ENCODE peak calls at places on chromosome 10, in six cellular contexts. A is heart right ventricle; T is PC-3; D is thoracic aorta; Y is upper lobe of right lung; R is CD4-positive, alpha-beta memory T cell. V is an unnamed sample.

GRCh38 chr10:118595064-118595420 is 406 bp downstream of the PRLHR start:
- DNase-seq in A (no peak), T (no peak), D (no peak), Y (no peak), R (no peak), V (peak; percentile 37)

GRCh38 chr10:100006241-100006886 is 3.4 kb downstream of the DNMBP start:
- DNase-seq in A (no peak), T (peak; percentile 91), D (peak; percentile 9), Y (no peak), R (no peak), V (no peak)

GRCh38 chr10:106493166-106493565 is 671.3 kb downstream of the SORCS1 start:
- DNase-seq in A (no peak), T (no peak), D (no peak), Y (no peak), R (no peak), V (no peak)

GRCh38 chr10:95279042-95279820 is 11.6 kb downstream of the PDLIM1 start:
- DNase-seq in A (no peak), T (peak; percentile 70), D (no peak), Y (no peak), R (no peak), V (no peak)

GRCh38 chr10:109875151-109875568 is 48.2 kb downstream of the XPNPEP1 start:
- DNase-seq in A (no peak), T (no peak), D (no peak), Y (no peak), R (no peak), V (no peak)

GRCh38 chr10:94194256-94194655 is 168.5 kb downstream of the NOC3L start:
- DNase-seq in A (no peak), T (peak; percentile 35), D (no peak), Y (no peak), R (no peak), V (no peak)

GRCh38 chr10:22611425-22612111 is 102.8 kb downstream of the PIP4K2A start:
- DNase-seq in A (no peak), T (no peak), D (no peak), Y (no peak), R (peak; percentile 88), V (no peak)

GRCh38 chr10:115918812-115919211 is 354.2 kb downstream of the GFRA1 start:
- DNase-seq in A (no peak), T (no peak), D (no peak), Y (no peak), R (no peak), V (no peak)

GRCh38 chr10:86946215-86947170 is 10.9 kb downstream of the MMRN2 start:
- DNase-seq in A (no peak), T (no peak), D (peak; percentile 10), Y (peak; percentile 67), R (no peak), V (no peak)

GRCh38 chr10:103204353-103205255 is 11.5 kb upstream of the NT5C2 start:
- DNase-seq in A (no peak), T (no peak), D (no peak), Y (no peak), R (no peak), V (no peak)

GRCh38 chr10:3783721-3784432 is 1.1 kb downstream of the KLF6 start:
- DNase-seq in A (peak; percentile 81), T (peak; percentile 70), D (no peak), Y (no peak), R (peak; percentile 77), V (peak; percentile 13)

GRCh38 chr10:72272689-72273409 is 875 bp upstream of the DDIT4 start:
- DNase-seq in A (peak; percentile 89), T (peak; percentile 59), D (peak; percentile 64), Y (peak; percentile 93), R (no peak), V (peak; percentile 90)

GRCh38 chr10:94279835-94280709 is 82.7 kb downstream of the NOC3L start:
- DNase-seq in A (peak; percentile 22), T (peak; percentile 50), D (no peak), Y (peak; percentile 74), R (peak; percentile 44), V (peak; percentile 64)

GRCh38 chr10:75643944-75644820 is 212.8 kb downstream of the LRMDA start:
- DNase-seq in A (no peak), T (peak; percentile 58), D (no peak), Y (no peak), R (no peak), V (no peak)

GRCh38 chr10:8066146-8066545 is 11.7 kb downstream of the GATA3 start:
- DNase-seq in A (no peak), T (no peak), D (no peak), Y (no peak), R (no peak), V (no peak)

GRCh38 chr10:124123141-124123540 is 29.7 kb upstream of the CHST15 start:
- DNase-seq in A (no peak), T (no peak), D (no peak), Y (no peak), R (no peak), V (no peak)

GRCh38 chr10:102502029-102502336 is 529 bp downstream of the ACTR1A start:
- DNase-seq in A (peak; percentile 100), T (peak; percentile 97), D (peak; percentile 98), Y (peak; percentile 99), R (peak; percentile 99), V (peak; percentile 99)

GRCh38 chr10:132416566-132417248 is 19.7 kb downstream of the PWWP2B start:
- DNase-seq in A (no peak), T (no peak), D (no peak), Y (no peak), R (no peak), V (no peak)

GRCh38 chr10:24469993-24470392 is 253.7 kb downstream of the ARHGAP21 start:
- DNase-seq in A (no peak), T (peak; percentile 89), D (no peak), Y (no peak), R (no peak), V (no peak)

GRCh38 chr10:48547061-48547895 is 57.6 kb downstream of the ARHGAP22 start:
- DNase-seq in A (no peak), T (no peak), D (no peak), Y (no peak), R (no peak), V (no peak)

GRCh38 chr10:1211844-1212570 is 155.8 kb downstream of the WDR37 start:
- DNase-seq in A (no peak), T (no peak), D (no peak), Y (peak; percentile 23), R (no peak), V (no peak)
- H3K9me3 ChIP-seq in A (no peaks in the 10 kb centered on the region), T (no peaks in the 10 kb centered on the region), D (no peaks in the 10 kb centered on the region), Y (no peaks in the 10 kb centered on the region), R (no peaks in the 10 kb centered on the region), V (no peaks in the 10 kb centered on the region)

GRCh38 chr10:2081501-2081900 is 344.2 kb upstream of the ADARB2 start:
- DNase-seq in A (no peak), T (no peak), D (no peak), Y (no peak), R (no peak), V (peak; percentile 6)

GRCh38 chr10:2076528-2076927 is 339.2 kb upstream of the ADARB2 start:
- DNase-seq in A (no peak), T (no peak), D (no peak), Y (no peak), R (no peak), V (no peak)

GRCh38 chr10:2079603-2080078 is 342.3 kb upstream of the ADARB2 start:
- DNase-seq in A (no peak), T (no peak), D (no peak), Y (no peak), R (no peak), V (no peak)

DNA sequence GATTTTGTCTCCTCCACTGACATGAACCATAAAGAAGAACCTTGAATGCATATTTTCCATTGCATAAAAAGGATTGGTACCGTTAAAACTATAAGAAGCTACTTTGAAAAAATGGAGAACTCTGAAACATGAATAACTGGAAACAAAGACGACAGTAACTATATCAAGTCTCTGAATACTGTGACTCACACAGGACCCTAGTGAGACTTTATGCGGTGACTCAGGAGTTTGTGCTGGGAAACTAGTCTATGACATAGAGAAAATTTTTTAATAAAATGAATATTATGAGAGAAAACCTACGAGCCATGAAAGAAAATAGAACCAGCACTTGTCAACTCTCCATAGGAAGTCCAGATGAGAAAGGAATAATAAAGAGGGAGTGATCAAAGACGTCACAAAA is 339.9 kb upstream of the ADARB2 start:
- DNase-seq in A (no peak), T (no peak), D (no peak), Y (no peak), R (no peak), V (no peak)
- H3K9me3 ChIP-seq in A (no peaks in the 10 kb centered on the region), T (no peaks in the 10 kb centered on the region), D (no peaks in the 10 kb centered on the region), Y (no peaks in the 10 kb centered on the region), R (no peaks in the 10 kb centered on the region), V (no peaks in the 10 kb centered on the region)

GRCh38 chr10:129047001-129047400 is 420.0 kb upstream of the MGMT start:
- DNase-seq in A (no peak), T (no peak), D (no peak), Y (no peak), R (no peak), V (no peak)
- H3K9me3 ChIP-seq in A (no peaks in the 10 kb centered on the region), T (no peaks in the 10 kb centered on the region), D (no peaks in the 10 kb centered on the region), Y (no peaks in the 10 kb centered on the region), R (no peaks in the 10 kb centered on the region), V (no peaks in the 10 kb centered on the region)

DNA sequence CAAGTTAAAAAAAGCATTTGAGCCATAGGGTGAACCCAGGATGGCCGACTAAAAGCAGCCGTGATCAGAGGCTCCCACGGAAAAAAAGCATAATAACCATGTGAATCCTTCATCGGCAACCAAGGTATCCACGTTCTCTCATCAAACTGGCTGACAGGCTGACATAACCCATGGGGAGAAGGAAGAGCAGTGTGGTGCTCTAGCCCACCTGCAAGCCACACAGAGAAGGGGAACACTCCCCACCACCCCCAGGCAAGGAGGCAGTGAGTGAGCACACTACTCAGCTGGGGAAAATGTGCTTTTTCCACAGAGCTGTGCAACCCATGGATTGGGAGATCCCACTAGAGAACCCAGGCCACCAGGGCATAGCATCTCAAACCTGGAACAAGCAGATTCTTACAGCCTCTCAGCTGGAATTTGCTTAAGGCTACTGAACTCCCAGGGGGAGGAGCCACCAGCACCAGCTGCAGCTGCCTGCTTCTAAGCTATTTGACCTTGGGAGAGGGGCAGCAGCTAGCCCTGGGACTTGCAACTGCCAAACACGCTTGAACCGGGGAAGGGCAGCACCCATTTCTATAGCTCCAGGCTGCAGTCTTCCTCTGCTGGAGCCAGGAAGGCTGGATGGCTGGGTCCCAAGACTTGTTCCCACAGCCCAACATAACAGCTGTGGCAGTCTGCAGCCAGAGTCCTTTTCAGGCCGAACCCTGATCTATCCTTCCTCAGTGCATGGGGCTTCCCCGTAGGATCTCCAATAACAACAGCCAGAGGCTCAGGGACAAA is 178.2 kb upstream of the NRG3 start:
- DNase-seq in A (no peak), T (no peak), D (no peak), Y (no peak), R (no peak), V (peak; percentile 41)
- H3K9me3 ChIP-seq in A (peaks cover 5% of the 10 kb centered on the region), T (no peaks in the 10 kb centered on the region), D (no peaks in the 10 kb centered on the region), Y (peaks cover 11% of the 10 kb centered on the region), R (no peaks in the 10 kb centered on the region), V (no peaks in the 10 kb centered on the region)

DNA sequence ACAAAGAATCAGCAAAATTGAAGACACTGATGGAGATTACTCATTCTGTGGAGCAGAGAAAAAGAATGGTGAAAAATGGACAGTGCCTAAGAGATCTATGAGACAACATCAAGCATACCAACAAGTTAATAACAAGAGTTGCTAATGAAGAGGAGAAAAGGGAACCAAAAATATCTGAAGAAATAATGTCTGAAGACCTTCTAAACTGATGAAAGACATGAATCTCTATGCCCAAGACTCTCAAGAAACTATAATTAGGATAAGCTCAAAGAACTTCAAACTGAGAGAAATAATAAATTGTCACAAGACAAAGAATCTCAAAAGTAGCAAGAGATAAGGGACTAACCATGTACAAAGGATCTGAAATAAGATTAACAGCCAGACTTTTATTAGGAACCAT is 93.4 kb downstream of the ZNF33B start:
- DNase-seq in A (no peak), T (no peak), D (no peak), Y (no peak), R (no peak), V (no peak)
- H3K9me3 ChIP-seq in A (peaks cover 9% of the 10 kb centered on the region), T (peaks cover 20% of the 10 kb centered on the region), D (peaks cover 58% of the 10 kb centered on the region), Y (peaks cover 43% of the 10 kb centered on the region), R (no peaks in the 10 kb centered on the region), V (peaks cover 4% of the 10 kb centered on the region)

V was measured in WERI-Rb-1.